ENCODE peak calls at places on chromosomes 3 and 15, in six cellular contexts. X, A, M, O, U and P are unnamed samples.

GRCh38 chr15:42621386-42621785 is 46.0 kb downstream of the STARD9 start:
- DNase-seq in X (no peak), A (no peak), M (no peak), O (no peak), U (no peak), P (no peak)

GRCh38 chr3:31695280-31696008 is 162.7 kb downstream of the STT3B start:
- DNase-seq in X (peak; percentile 51), A (no peak), M (no peak), O (peak; percentile 44), U (no peak), P (no peak)

GRCh38 chr15:76197703-76198455 is 113.4 kb downstream of the ETFA start:
- DNase-seq in X (no peak), A (no peak), M (no peak), O (no peak), U (no peak), P (no peak)

GRCh38 chr3:178703268-178703975 is 167.2 kb downstream of the KCNMB2 start:
- DNase-seq in X (no peak), A (no peak), M (peak; percentile 54), O (peak; percentile 90), U (peak; percentile 78), P (no peak)

GRCh38 chr3:32577621-32578556 is 7.2 kb upstream of the DYNC1LI1 start:
- DNase-seq in X (peak; percentile 83), A (no peak), M (peak; percentile 69), O (peak; percentile 57), U (no peak), P (no peak)

GRCh38 chr3:147618636-147619035 is 209.5 kb downstream of the ZIC1 start:
- DNase-seq in X (no peak), A (no peak), M (no peak), O (no peak), U (no peak), P (no peak)

GRCh38 chr3:46668591-46668990 is 24.9 kb downstream of the ALS2CL start:
- DNase-seq in X (no peak), A (no peak), M (no peak), O (no peak), U (no peak), P (no peak)

GRCh38 chr3:77197408-77197807 is 157.5 kb downstream of the ROBO2 start:
- DNase-seq in X (no peak), A (no peak), M (no peak), O (no peak), U (no peak), P (no peak)

GRCh38 chr3:23763040-23763477 is 42.7 kb upstream of the UBE2E1 start:
- DNase-seq in X (no peak), A (no peak), M (peak; percentile 38), O (peak; percentile 42), U (no peak), P (no peak)

GRCh38 chr3:48990636-48991421 is 788 bp downstream of the P4HTM start:
- DNase-seq in X (peak; percentile 51), A (no peak), M (peak; percentile 23), O (no peak), U (no peak), P (no peak)

GRCh38 chr3:4986611-4987373 is 7.6 kb downstream of the BHLHE40 start:
- DNase-seq in X (peak; percentile 89), A (peak; percentile 73), M (peak; percentile 97), O (peak; percentile 99), U (peak; percentile 94), P (peak; percentile 90)
- TF ChIP-seq CTCF in X (no peak), A (no peak), M (peak; percentile 11), O (no peak), U (no peak), P (no peak)

DNA sequence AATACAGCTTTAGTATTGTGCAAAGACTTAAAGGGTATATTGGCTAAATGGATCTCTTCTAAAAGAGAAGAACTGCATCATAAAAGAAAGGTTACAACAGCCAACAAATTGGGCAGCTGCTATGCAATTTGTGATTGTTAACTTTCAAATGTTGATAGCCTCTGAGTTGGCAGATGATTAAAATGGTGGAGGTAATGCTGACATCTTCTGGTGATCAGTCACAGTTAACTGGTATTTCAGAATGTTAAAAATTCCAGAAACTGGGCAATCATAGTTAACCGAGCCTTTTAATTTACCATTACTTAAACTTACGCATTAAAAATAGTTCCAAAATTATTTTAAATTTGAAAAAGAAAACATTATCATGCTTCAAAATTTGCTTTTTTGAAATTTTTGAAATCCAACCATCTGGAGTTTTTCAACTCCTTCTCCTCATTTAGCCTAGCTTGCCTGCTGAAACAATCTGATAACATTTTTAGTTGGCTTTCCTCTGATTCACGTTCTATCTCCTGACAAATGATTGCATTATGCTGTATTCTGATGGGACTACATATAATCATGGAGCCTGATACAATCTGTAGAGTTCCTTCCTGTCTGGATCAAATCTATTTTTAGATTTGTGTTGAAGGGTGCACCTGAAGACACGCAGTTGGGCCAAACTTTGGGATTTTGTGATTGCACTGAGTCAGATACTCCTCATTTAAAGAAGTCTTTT is 144.0 kb upstream of the PDZRN3 start:
- DNase-seq in X (no peak), A (no peak), M (peak; percentile 52), O (peak; percentile 50), U (no peak), P (no peak)
- TF ChIP-seq CTCF in X (no peak), A (no peak), M (peak; percentile 36), O (peak; percentile 32), U (peak; percentile 16), P (no peak)

DNA sequence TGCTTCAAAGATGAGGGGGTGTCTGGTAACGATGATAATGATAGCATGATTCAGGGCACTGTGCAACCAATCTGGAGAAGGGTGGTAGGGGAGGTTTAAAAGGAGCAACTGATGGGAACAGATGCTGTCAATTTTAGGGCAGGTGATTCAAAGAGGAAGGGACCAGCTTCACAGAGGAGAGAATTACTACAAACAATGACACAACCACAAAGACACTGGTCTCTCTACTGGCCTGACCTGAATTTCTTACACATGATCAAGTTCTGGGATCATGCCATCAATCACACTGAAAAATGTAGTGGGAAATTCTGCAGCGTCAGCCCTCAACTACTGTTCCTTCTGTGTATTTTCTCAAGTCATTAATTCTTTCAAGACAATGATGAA is 2.6 kb upstream of the CDV3 start:
- DNase-seq in X (no peak), A (no peak), M (peak; percentile 64), O (peak; percentile 51), U (no peak), P (no peak)
- TF ChIP-seq CTCF in X (no peak), A (no peak), M (no peak), O (no peak), U (no peak), P (no peak)

DNA sequence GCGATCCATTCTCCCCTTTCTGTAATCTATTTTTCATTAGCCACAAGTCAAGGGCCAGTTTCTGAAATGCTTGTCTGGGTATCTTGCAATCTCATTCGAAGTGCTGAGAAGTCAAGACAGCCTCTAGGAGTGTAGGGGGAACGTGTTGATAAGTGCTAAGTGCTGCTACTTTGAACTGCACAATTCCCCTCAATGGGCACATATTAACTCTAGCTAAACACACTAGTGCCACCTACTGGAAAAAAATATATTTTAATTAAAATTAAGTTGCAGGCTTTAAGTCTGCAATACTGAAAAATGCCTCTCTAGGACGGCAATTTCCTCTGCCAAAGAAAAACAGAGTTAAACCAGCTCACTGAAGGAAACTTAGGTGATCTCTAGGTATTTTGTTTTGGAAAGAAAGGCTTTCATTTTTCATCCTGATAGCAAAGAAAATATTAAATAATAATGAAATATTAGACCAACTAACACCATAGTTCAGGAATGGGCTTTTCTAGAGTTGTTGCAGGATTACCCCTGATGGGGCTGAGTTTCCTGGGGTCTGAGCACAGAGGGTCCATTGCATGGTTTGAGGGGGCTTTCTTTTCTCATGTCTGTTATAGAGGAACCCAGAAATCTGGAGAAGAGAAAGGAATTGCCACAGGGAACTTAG is 181.9 kb upstream of the KBTBD8 start:
- DNase-seq in X (peak; percentile 64), A (no peak), M (peak; percentile 70), O (peak; percentile 86), U (no peak), P (no peak)
- TF ChIP-seq CTCF in X (peak; percentile 25), A (peak; percentile 72), M (peak; percentile 61), O (peak; percentile 65), U (peak; percentile 43), P (peak; percentile 86)

GRCh38 chr3:126493731-126494130 is 18.0 kb upstream of the ZXDC start:
- DNase-seq in X (no peak), A (no peak), M (peak; percentile 3), O (no peak), U (no peak), P (no peak)

GRCh38 chr3:126493051-126493450 is 17.4 kb upstream of the ZXDC start:
- DNase-seq in X (no peak), A (no peak), M (no peak), O (no peak), U (no peak), P (no peak)

GRCh38 chr3:126494204-126494603 is 18.5 kb upstream of the ZXDC start:
- DNase-seq in X (no peak), A (no peak), M (peak; percentile 26), O (no peak), U (no peak), P (no peak)

GRCh38 chr3:126495786-126496185 is 20.1 kb upstream of the ZXDC start:
- DNase-seq in X (no peak), A (no peak), M (no peak), O (no peak), U (no peak), P (no peak)

GRCh38 chr3:126494831-126495230 is 19.1 kb upstream of the ZXDC start:
- DNase-seq in X (no peak), A (no peak), M (no peak), O (no peak), U (no peak), P (no peak)
- TF ChIP-seq CTCF in X (no peak), A (no peak), M (no peak), O (no peak), U (no peak), P (no peak)

DNA sequence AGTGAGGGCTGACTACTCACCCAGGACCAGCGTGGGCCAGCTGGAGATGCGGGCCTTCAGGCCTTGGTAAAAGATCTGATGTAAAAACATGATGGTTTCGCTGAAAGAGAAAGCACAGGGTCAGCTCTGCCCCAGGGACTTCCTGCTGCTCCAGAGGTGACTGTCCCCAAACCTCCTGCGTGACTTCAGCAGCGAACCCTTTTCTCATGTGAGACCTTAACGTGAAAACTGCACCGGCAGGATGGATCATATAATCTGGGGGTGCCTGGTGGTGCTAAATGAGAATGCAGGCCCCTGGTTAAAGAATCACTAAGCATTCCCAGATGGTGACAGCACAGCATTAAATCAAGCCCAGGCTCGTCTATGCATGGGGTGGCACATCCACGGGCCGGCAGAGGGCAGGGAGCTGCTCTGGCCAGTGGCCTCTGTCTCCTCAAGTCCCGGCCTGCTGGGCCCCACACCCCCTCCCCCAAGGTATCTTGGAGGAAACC is 55.4 kb downstream of the RASGRF1 start:
- DNase-seq in X (peak; percentile 72), A (no peak), M (no peak), O (peak; percentile 13), U (no peak), P (no peak)
- TF ChIP-seq CTCF in X (peak; percentile 18), A (peak; percentile 13), M (peak; percentile 13), O (peak; percentile 32), U (peak; percentile 25), P (peak; percentile 55)

DNA sequence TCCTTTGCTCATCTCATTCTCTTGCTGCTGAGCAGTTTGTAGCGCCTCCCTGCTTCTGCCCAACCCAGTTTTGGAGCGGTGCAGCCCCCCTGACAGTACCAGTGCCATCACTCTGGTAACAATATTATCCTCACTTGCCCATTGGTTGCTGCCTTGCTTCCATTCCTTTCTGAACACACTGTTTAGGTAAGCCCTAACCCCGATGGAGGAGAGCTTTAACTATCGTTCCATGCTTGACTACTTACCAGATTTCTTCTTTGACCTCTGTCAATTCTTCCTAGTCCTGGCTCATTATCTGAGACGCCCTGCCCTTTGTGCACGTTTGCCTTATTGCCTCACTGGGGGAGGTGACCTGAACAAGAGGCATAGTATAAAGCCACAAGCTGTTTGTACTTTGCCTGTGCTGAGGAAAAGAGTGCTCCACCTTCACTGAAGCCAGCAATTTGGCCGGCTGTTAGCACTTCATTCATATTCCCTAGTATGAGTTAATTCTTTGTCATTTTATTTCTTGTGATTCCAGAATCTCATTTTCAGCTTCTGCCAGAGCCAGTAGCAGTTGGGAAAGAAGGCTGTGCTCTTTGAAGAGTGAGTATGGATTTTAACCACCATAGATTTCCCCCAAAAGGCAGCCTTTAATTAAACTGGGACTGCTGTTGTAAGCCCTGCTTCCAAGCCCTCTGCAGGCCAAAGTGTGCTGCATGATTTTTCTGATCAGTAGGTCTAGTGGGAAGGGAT is 11.9 kb downstream of the ABHD6 start:
- DNase-seq in X (no peak), A (no peak), M (no peak), O (peak; percentile 43), U (no peak), P (no peak)
- TF ChIP-seq CTCF in X (no peak), A (no peak), M (peak; percentile 36), O (peak; percentile 65), U (no peak), P (peak; percentile 62)